ENCODE peak calls at places on chromosomes 4 and X, in four cellular contexts. Y, V, X and R are unnamed samples.

GRCh38 chr4:140363558-140363957 is 9.9 kb upstream of the SCOC start:
- DNase-seq in Y (no peak), V (no peak), X (no peak), R (no peak)

GRCh38 chr4:2761035-2761923 is 5.1 kb upstream of the TNIP2 start:
- DNase-seq in Y (no peak), V (peak), X (no peak), R (peak)

GRCh38 chr4:110164251-110164650 is 34.2 kb downstream of the ELOVL6 start:
- DNase-seq in Y (no peak), V (no peak), X (no peak), R (no peak)

GRCh38 chr4:145083891-145084640 is 13.9 kb downstream of the ANAPC10 start:
- DNase-seq in Y (no peak), V (no peak), X (no peak), R (peak)

GRCh38 chr4:183961772-183962171 is 56.7 kb downstream of the STOX2 start:
- DNase-seq in Y (no peak), V (no peak), X (no peak), R (no peak)

GRCh38 chr4:7192252-7193039 is at the start of gene SORCS2:
- DNase-seq in Y (peak), V (peak), X (no peak), R (peak)

GRCh38 chrX:6227445-6227820 is 1.2 kb downstream of the NLGN4X start:
- DNase-seq in Y (no peak), V (no peak), X (no peak), R (no peak)

GRCh38 chr4:165668694-165669093 is 204.3 kb upstream of the TLL1 start:
- DNase-seq in Y (no peak), V (no peak), X (no peak), R (no peak)

GRCh38 chrX:150767045-150767395 is 73.8 kb downstream of the MTMR1 start:
- DNase-seq in Y (no peak), V (peak), X (no peak), R (no peak)

GRCh38 chrX:154797006-154797405 is 8.3 kb downstream of the MPP1 start:
- DNase-seq in Y (no peak), V (no peak), X (no peak), R (no peak)

GRCh38 chr4:140281828-140282227 is 91.6 kb upstream of the SCOC start:
- DNase-seq in Y (no peak), V (no peak), X (no peak), R (no peak)

GRCh38 chr4:212438-213174 is 88.3 kb downstream of the ZNF718 start:
- DNase-seq in Y (no peak), V (peak), X (no peak), R (no peak)

GRCh38 chr4:89254847-89255246 is 52.8 kb downstream of the GPRIN3 start:
- DNase-seq in Y (peak), V (peak), X (no peak), R (peak)

GRCh38 chrX:123968383-123969050 is 7.0 kb downstream of the STAG2 start:
- DNase-seq in Y (no peak), V (no peak), X (no peak), R (no peak)

GRCh38 chr4:960736-961650 is 12.4 kb downstream of the DGKQ start:
- DNase-seq in Y (no peak), V (no peak), X (no peak), R (no peak)

GRCh38 chr4:7590205-7590604 is 155.5 kb upstream of the PSAPL1 start:
- DNase-seq in Y (no peak), V (no peak), X (no peak), R (no peak)

GRCh38 chrX:17414839-17415238 is 39.8 kb downstream of the NHS start:
- DNase-seq in Y (no peak), V (no peak), X (no peak), R (no peak)

GRCh38 chr4:8176547-8177399 is 18.2 kb upstream of the ABLIM2 start:
- DNase-seq in Y (peak), V (peak), X (no peak), R (peak)

GRCh38 chr4:148071009-148071408 is 339.1 kb downstream of the ARHGAP10 start:
- DNase-seq in Y (no peak), V (no peak), X (no peak), R (no peak)

GRCh38 chrX:118694628-118695027 is 32.8 kb upstream of the IL13RA1 start:
- DNase-seq in Y (no peak), V (no peak), X (no peak), R (no peak)

GRCh38 chr4:123110685-123111084 is 188.3 kb upstream of the NUDT6 start:
- DNase-seq in Y (no peak), V (no peak), X (no peak), R (no peak)

GRCh38 chr4:184911310-184911709 is 85.5 kb upstream of the ACSL1 start:
- DNase-seq in Y (no peak), V (no peak), X (no peak), R (no peak)

GRCh38 chrX:131741103-131741581 is 197.3 kb downstream of the OR13H1 start:
- DNase-seq in Y (no peak), V (no peak), X (peak), R (no peak)

GRCh38 chr4:92333056-92333455 is 29.3 kb downstream of the GRID2 start:
- DNase-seq in Y (no peak), V (no peak), X (no peak), R (no peak)

GRCh38 chrX:88883205-88883604 is 136.2 kb downstream of the CPXCR1 start:
- DNase-seq in Y (no peak), V (no peak), X (no peak), R (no peak)

DNA sequence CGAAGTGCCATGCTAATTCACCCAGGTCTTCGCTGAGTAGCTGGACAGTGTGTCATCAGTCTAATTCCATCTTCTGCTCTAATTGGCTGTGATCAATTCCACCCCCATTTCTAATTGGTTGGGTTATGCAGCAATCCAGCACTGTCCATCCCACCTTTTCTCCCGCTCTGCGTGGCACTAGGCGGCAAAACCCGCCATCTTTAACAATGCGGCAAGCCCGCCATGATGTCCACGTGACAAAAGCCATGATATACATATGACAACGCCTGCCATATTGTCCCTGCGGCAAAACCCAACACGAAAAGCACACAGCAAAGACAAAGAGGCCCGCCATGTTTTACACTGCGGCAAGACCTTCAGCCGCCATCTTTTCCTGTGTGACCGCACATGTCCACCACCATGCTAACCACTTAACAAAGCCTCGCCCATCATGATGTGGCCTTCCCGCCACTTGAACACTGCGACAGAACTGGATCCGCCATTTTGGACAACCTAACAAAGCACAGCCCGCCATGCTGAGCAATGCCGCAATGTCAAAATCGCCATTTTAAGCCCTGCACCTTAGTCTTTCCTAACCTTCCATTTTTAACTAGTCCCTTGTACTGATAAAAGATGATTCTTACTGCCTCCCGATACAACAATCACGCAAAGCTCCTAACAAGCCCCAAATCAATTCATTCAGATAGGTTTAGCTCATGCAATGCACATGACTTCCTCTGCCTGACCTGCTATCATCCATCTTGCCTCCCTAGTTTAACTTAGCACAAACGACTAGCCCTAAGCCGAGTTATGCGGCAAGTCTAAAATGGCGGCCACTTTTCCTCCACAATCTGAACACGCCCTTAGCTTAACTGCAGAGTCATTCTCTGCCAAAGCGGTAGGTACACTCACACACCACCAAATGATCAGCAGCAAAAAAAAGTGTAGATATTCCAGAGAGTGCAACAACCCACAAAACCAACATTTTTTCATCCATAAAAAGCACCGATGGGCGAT is 288.3 kb downstream of the CHIC1 start:
- DNase-seq in Y (no peak), V (peak), X (peak), R (no peak)
- TF ChIP-seq REST in Y (no peak), V (no peak), X (no peak), R (no peak)

DNA sequence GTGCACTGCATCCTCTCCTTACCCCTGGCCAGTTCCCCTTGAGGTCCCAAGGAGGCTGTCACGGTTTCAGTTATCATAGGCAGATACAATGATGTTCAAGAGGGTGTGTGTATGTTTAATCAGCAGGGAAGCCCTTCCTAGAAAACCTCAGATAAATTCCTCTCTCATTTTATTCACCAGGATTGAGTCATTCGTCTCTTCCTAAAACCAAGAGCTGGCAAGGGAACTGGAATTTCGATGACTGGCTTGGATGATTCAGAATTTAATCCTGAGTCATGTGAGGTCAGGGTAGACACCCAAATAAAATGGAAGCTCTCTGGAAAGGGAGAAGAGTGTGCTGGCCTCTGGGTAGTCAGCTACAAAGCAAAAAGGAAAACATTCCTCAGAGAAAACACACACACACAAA is 106.2 kb upstream of the RAPGEF2 start:
- DNase-seq in Y (peak), V (no peak), X (no peak), R (no peak)
- TF ChIP-seq POLR2AphosphoS2 in Y (no peak), V (no peak), X (no peak), R (no peak)

GRCh38 chr4:17325098-17325497 is 186.8 kb downstream of the QDPR start:
- DNase-seq in Y (no peak), V (no peak), X (no peak), R (no peak)

GRCh38 chr4:17320046-17320445 is 191.8 kb downstream of the QDPR start:
- DNase-seq in Y (no peak), V (no peak), X (no peak), R (no peak)

GRCh38 chr4:17323619-17324400 is 188.1 kb downstream of the QDPR start:
- DNase-seq in Y (no peak), V (no peak), X (no peak), R (no peak)

GRCh38 chr4:17324431-17324830 is 187.5 kb downstream of the QDPR start:
- DNase-seq in Y (no peak), V (peak), X (no peak), R (peak)

DNA sequence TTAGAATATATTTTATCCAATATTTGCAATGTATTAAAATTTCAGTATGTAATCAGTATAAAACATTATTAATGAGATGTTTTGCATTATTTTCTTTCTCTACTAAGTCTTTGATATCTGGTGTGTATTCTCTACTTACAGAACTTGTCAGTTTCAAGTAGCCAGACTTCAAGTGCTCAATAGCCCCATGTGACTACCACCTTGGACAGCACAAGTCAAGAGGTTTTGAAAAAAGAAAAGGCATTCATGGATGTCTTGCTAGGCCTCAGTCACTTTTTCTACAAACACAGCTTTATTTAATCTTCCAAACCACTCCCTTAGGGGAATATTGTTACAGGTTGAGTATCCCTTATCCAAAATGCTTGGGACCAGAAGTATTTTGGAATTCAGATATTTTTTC is 189.4 kb downstream of the QDPR start:
- DNase-seq in Y (no peak), V (no peak), X (no peak), R (no peak)
- TF ChIP-seq REST in Y (no peak), V (no peak), X (peak), R (no peak)

GRCh38 chr4:31089815-31090214 is 369.6 kb downstream of the PCDH7 start:
- DNase-seq in Y (no peak), V (no peak), X (no peak), R (no peak)
- TF ChIP-seq POLR2AphosphoS2 in Y (no peak), V (no peak), X (no peak), R (no peak)

GRCh38 chr4:186644737-186645261 is 78.9 kb downstream of the FAT1 start:
- DNase-seq in Y (no peak), V (no peak), X (no peak), R (peak)
- TF ChIP-seq REST in Y (no peak), V (no peak), X (no peak), R (no peak)

GRCh38 chrX:108736509-108737479 is at the start of gene IRS4:
- DNase-seq in Y (no peak), V (no peak), X (no peak), R (peak)
- TF ChIP-seq POLR2AphosphoS2 in Y (no peak), V (no peak), X (no peak), R (no peak)